ENCODE peak calls at places on chromosome 9, in eight cellular contexts. X is left ventricle myocardium inferior; C is HCT116; L is caudate nucleus; B is effector memory CD4-positive, alpha-beta T cell; F is mammary epithelial cell; O is naive thymus-derived CD4-positive, alpha-beta T cell; Z is endodermal cell. W is an unnamed sample.

GRCh38 chr9:73037613-73038012 is 84.8 kb upstream of the ALDH1A1 start:
- DNase-seq in L (no peak), F (no peak), Z (no peak), O (no peak), X (no peak), B (no peak), C (no peak), W (no peak)

GRCh38 chr9:135339378-135339973 is 140.1 kb upstream of the PPP1R26 start:
- DNase-seq in F (no peak), O (no peak), X (no peak), Z (peak), C (no peak), L (no peak), B (no peak), W (no peak)

GRCh38 chr9:134661791-134662142 is 20.2 kb downstream of the COL5A1 start:
- DNase-seq in L (no peak), B (no peak), O (no peak), F (peak), X (peak), Z (no peak), C (no peak), W (no peak)

GRCh38 chr9:21871256-21871975 is 69.0 kb downstream of the MTAP start:
- DNase-seq in B (no peak), F (peak), L (no peak), X (no peak), Z (no peak), C (no peak), O (no peak), W (no peak)

GRCh38 chr9:130668196-130668595 is 3.8 kb downstream of the PRDM12 start:
- DNase-seq in L (no peak), B (no peak), X (no peak), Z (no peak), O (no peak), C (no peak), F (no peak), W (no peak)

GRCh38 chr9:85009251-85009650 is 339.7 kb downstream of the NTRK2 start:
- DNase-seq in F (no peak), O (no peak), L (no peak), C (no peak), B (no peak), X (no peak), Z (no peak), W (no peak)

GRCh38 chr9:136882109-136882946 is 4.0 kb upstream of the TRAF2 start:
- DNase-seq in B (peak), Z (peak), X (no peak), L (no peak), C (peak), O (peak), F (peak), W (peak)

GRCh38 chr9:98134702-98135557 is 15.9 kb upstream of the TRIM14 start:
- DNase-seq in Z (peak), B (no peak), O (no peak), C (no peak), X (no peak), F (no peak), L (no peak), W (no peak)

GRCh38 chr9:129069128-129069824 is 11.6 kb upstream of the DOLPP1 start:
- DNase-seq in O (peak), C (no peak), X (peak), L (peak), Z (peak), B (peak), F (no peak), W (no peak)

GRCh38 chr9:6049798-6050197 is 34.4 kb upstream of the RANBP6 start:
- DNase-seq in L (no peak), C (peak), F (peak), X (no peak), Z (peak), B (no peak), O (no peak), W (no peak)

GRCh38 chr9:78130004-78130403 is 98.4 kb upstream of the GNAQ start:
- DNase-seq in C (peak), Z (peak), F (peak), X (no peak), L (peak), O (no peak), B (no peak), W (no peak)

GRCh38 chr9:79974806-79975422 is 403.1 kb downstream of the TLE4 start:
- DNase-seq in O (no peak), L (no peak), B (no peak), F (no peak), Z (peak), X (no peak), C (no peak), W (no peak)

GRCh38 chr9:92894711-92895362 is 17.0 kb upstream of the ZNF484 start:
- DNase-seq in L (no peak), B (no peak), X (no peak), O (no peak), Z (no peak), F (no peak), C (no peak), W (no peak)

GRCh38 chr9:114691046-114691955 is 9.3 kb upstream of the TEX48 start:
- DNase-seq in C (peak), Z (no peak), L (peak), X (no peak), F (peak), O (no peak), B (peak), W (peak)

GRCh38 chr9:105403552-105404246 is 44.1 kb upstream of the FSD1L start:
- DNase-seq in O (no peak), Z (peak), C (no peak), B (no peak), L (no peak), F (no peak), X (no peak), W (no peak)

GRCh38 chr9:27395484-27395921 is 98.6 kb upstream of the EQTN start:
- DNase-seq in F (peak), O (no peak), B (no peak), Z (no peak), X (no peak), C (no peak), L (no peak), W (peak)

GRCh38 chr9:113622600-113623400 is 159.3 kb downstream of the RGS3 start:
- DNase-seq in Z (peak), C (peak), X (no peak), O (no peak), B (no peak), F (peak), L (no peak), W (no peak)

GRCh38 chr9:8858250-8859161 is 1058.9 kb upstream of the DMAC1 start:
- DNase-seq in O (no peak), F (no peak), L (peak), X (no peak), B (no peak), C (no peak), Z (peak), W (no peak)

GRCh38 chr9:1100945-1101344 is 50.8 kb downstream of the DMRT2 start:
- DNase-seq in Z (peak), O (no peak), B (no peak), C (no peak), F (peak), X (peak), L (no peak), W (no peak)

GRCh38 chr9:135978650-135979461 is 17.7 kb upstream of the UBAC1 start:
- DNase-seq in F (no peak), C (no peak), O (peak), L (peak), X (no peak), B (peak), Z (no peak), W (no peak)

GRCh38 chr9:35366627-35367026 is 123.3 kb upstream of the RUSC2 start:
- DNase-seq in Z (no peak), B (no peak), C (no peak), O (no peak), L (no peak), X (no peak), F (no peak), W (no peak)

GRCh38 chr9:81999806-82000205 is 11.2 kb downstream of the SPATA31D1 start:
- DNase-seq in F (no peak), C (no peak), O (no peak), L (no peak), B (no peak), Z (no peak), X (no peak), W (no peak)

GRCh38 chr9:129482521-129483466 is 138.1 kb downstream of the C9orf50 start:
- DNase-seq in F (peak), B (no peak), L (peak), X (peak), O (peak), Z (peak), C (no peak), W (no peak)

GRCh38 chr9:130149654-130150286 is 22.4 kb upstream of the NCS1 start:
- DNase-seq in B (no peak), C (no peak), L (no peak), O (no peak), Z (peak), F (no peak), X (no peak), W (no peak)

GRCh38 chr9:71936066-71936465 is 24.6 kb downstream of the C9orf85 start:
- DNase-seq in C (no peak), B (no peak), O (no peak), F (no peak), X (no peak), L (no peak), Z (no peak), W (no peak)
- H3K27ac ChIP-seq in C (no peak), B (no peak), O (no peak), F (no peak), X (no peak), L (peak), Z (no peak), W (peak)

DNA sequence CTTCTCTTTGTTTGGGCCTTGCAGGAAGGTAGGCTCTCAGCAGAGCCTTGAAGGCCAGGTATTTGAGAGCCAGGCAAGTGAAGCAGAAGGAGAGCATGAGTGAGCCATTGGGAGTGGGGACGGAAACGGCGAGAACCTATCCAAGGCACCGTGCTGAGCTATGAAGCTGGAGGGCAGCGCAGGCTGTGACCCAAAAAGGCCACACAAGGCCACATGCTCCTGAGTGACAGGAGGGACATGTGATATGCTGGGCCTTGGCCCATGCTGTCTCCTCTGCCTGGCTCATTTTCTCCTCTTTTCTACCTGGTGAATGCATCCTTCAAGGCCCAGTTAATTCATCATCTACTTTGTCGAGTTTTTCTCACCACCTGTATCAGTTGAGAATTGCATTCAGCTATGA is 136.3 kb downstream of the PALM2AKAP2 start:
- DNase-seq in O (no peak), C (no peak), B (no peak), Z (no peak), L (no peak), X (no peak), F (no peak), W (no peak)
- H3K27ac ChIP-seq in O (no peak), C (no peak), B (no peak), Z (no peak), L (no peak), X (no peak), F (no peak), W (no peak)

GRCh38 chr9:38689678-38690077 is 30.3 kb downstream of the FAM240B start:
- DNase-seq in O (no peak), F (no peak), L (peak), X (no peak), Z (peak), C (no peak), B (no peak), W (no peak)
- H3K27ac ChIP-seq in O (no peak), F (no peak), L (peak), X (no peak), Z (peak), C (no peak), B (no peak), W (no peak)

GRCh38 chr9:7073679-7074078 is 315.9 kb downstream of the KDM4C start:
- DNase-seq in X (no peak), O (no peak), Z (no peak), L (no peak), B (no peak), C (no peak), F (no peak), W (no peak)

GRCh38 chr9:7067169-7067568 is 309.4 kb downstream of the KDM4C start:
- DNase-seq in B (no peak), O (no peak), Z (no peak), X (no peak), F (no peak), L (no peak), C (no peak), W (no peak)

GRCh38 chr9:7075154-7075553 is 317.4 kb downstream of the KDM4C start:
- DNase-seq in L (no peak), B (no peak), C (no peak), Z (no peak), O (no peak), X (no peak), F (no peak), W (no peak)

DNA sequence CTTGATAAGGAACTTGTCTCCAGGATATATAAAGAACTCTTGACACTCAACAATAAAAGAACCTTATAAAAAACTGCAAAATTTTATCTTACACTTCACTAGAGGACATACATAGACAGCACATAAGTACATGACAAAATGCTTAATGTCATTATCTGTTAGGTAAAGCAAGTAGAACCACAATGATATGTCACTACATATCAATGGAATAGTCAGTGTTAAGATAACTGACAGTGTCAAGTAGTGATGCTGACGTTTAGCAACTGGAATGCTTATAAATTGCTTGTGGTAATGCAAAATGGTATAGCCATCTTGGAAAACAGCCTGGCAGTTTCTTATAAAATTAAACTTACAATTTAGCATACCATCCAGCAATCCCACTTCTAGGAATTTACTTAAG is 314.1 kb downstream of the KDM4C start:
- DNase-seq in O (no peak), B (no peak), Z (no peak), F (no peak), L (no peak), X (no peak), C (no peak), W (no peak)
- H3K27ac ChIP-seq in O (no peak), B (no peak), Z (no peak), F (no peak), L (no peak), X (no peak), C (no peak), W (no peak)

GRCh38 chr9:131981116-131981847 is 98.4 kb downstream of the MED27 start:
- DNase-seq in O (no peak), B (no peak), Z (no peak), X (no peak), L (no peak), C (no peak), F (no peak), W (no peak)
- H3K27ac ChIP-seq in O (no peak), B (no peak), Z (no peak), X (peak), L (no peak), C (no peak), F (no peak), W (no peak)

GRCh38 chr9:132163876-132164603 is 2.2 kb downstream of the NTNG2 start:
- DNase-seq in Z (peak), O (no peak), B (no peak), X (no peak), L (no peak), C (no peak), F (no peak), W (no peak)
- H3K27ac ChIP-seq in Z (no peak), O (no peak), B (no peak), X (no peak), L (no peak), C (no peak), F (no peak), W (no peak)

GRCh38 chr9:125393426-125393825 is 131.8 kb downstream of the GAPVD1 start:
- DNase-seq in Z (no peak), O (no peak), C (no peak), F (peak), X (no peak), L (no peak), B (no peak), W (peak)
- H3K27ac ChIP-seq in Z (no peak), O (no peak), C (no peak), F (no peak), X (no peak), L (no peak), B (no peak), W (no peak)

GRCh38 chr9:123361086-123361730 is 5.2 kb downstream of the CRB2 start:
- DNase-seq in X (no peak), O (no peak), B (no peak), L (no peak), C (no peak), F (no peak), Z (no peak), W (no peak)
- H3K27ac ChIP-seq in X (no peak), O (no peak), B (no peak), L (no peak), C (no peak), F (no peak), Z (no peak), W (no peak)

W was measured in epithelial cell of prostate.